ENCODE peak calls at places on chromosome 11, in ten cellular contexts. C, L, J, Z, Q, N, F, K, D and U are unnamed samples.
A peak's percentile ranks its signal among the peaks of the same experiment; 100 is the strongest.

GRCh38 chr11:128779036-128779435 is 85.2 kb downstream of the FLI1 start:
- DNase-seq in D (no peak), C (no peak), F (no peak), L (no peak), Z (peak; percentile 76), Q (no peak), N (no peak), K (no peak), J (peak; percentile 22), U (no peak)

GRCh38 chr11:57324154-57324885 is 432 bp downstream of the TNKS1BP1 start:
- DNase-seq in Q (no peak), K (peak; percentile 49), J (peak; percentile 56), F (peak; percentile 88), N (no peak), L (no peak), C (peak; percentile 94), D (peak; percentile 60), Z (no peak), U (peak; percentile 74)

GRCh38 chr11:39668640-39669039 is 1790.8 kb downstream of the LRRC4C start:
- DNase-seq in L (no peak), D (no peak), F (no peak), N (no peak), K (no peak), J (peak; percentile 82), Q (no peak), C (no peak), Z (no peak), U (no peak)

GRCh38 chr11:34238966-34239365 is 118.8 kb downstream of the ABTB2 start:
- DNase-seq in F (no peak), J (no peak), C (no peak), Z (no peak), L (no peak), N (no peak), K (no peak), Q (no peak), D (no peak), U (no peak)

GRCh38 chr11:57260937-57261783 is 24.1 kb upstream of the APLNR start:
- DNase-seq in Q (no peak), K (no peak), Z (no peak), D (no peak), F (no peak), N (no peak), L (no peak), C (no peak), J (no peak), U (no peak)

GRCh38 chr11:71144010-71144409 is 108.4 kb downstream of the SHANK2 start:
- DNase-seq in D (no peak), Z (no peak), F (no peak), C (no peak), K (no peak), Q (no peak), L (no peak), J (no peak), N (no peak), U (no peak)

GRCh38 chr11:45092901-45093760 is 53.3 kb upstream of the PRDM11 start:
- DNase-seq in K (no peak), Z (peak; percentile 14), Q (no peak), D (no peak), L (no peak), F (no peak), N (no peak), C (no peak), J (peak; percentile 51), U (no peak)

GRCh38 chr11:26964335-26964734 is 29.6 kb upstream of the FIBIN start:
- DNase-seq in Z (no peak), F (no peak), K (no peak), N (no peak), C (no peak), J (no peak), D (no peak), Q (no peak), L (no peak), U (no peak)

GRCh38 chr11:1750840-1751520 is 585 bp upstream of the IFITM10 start:
- DNase-seq in C (peak; percentile 44), J (no peak), N (no peak), Q (no peak), K (peak; percentile 8), L (no peak), Z (no peak), F (no peak), D (no peak), U (no peak)

GRCh38 chr11:111870522-111870886 is 877 bp downstream of the ALG9 start:
- DNase-seq in D (no peak), N (no peak), Q (no peak), L (no peak), K (no peak), J (no peak), Z (no peak), F (no peak), C (no peak), U (no peak)

GRCh38 chr11:8905528-8906165 is 5.3 kb upstream of the AKIP1 start:
- DNase-seq in C (no peak), F (no peak), N (no peak), Q (no peak), K (no peak), Z (peak; percentile 67), J (peak; percentile 81), L (no peak), D (no peak), U (no peak)

GRCh38 chr11:95715777-95716241 is 73.8 kb downstream of the FAM76B start:
- DNase-seq in L (no peak), F (no peak), Z (no peak), K (no peak), J (peak; percentile 66), N (no peak), D (no peak), Q (peak; percentile 19), C (no peak), U (no peak)

GRCh38 chr11:19080579-19080993 is 20.1 kb upstream of the MRGPRX2 start:
- DNase-seq in F (no peak), N (no peak), Z (peak; percentile 32), L (no peak), C (no peak), J (peak; percentile 92), Q (peak; percentile 38), K (no peak), D (no peak), U (no peak)

GRCh38 chr11:41403462-41403861 is 56.0 kb downstream of the LRRC4C start:
- DNase-seq in N (no peak), J (no peak), Q (no peak), Z (no peak), F (no peak), L (no peak), K (no peak), C (no peak), D (no peak), U (no peak)

GRCh38 chr11:57214087-57214395 is 23.0 kb downstream of the APLNR start:
- DNase-seq in Z (no peak), F (peak; percentile 39), K (no peak), L (no peak), J (peak; percentile 4), N (no peak), Q (no peak), D (no peak), C (no peak), U (no peak)

GRCh38 chr11:123473941-123474668 is 44.0 kb downstream of the GRAMD1B start:
- DNase-seq in C (no peak), Q (no peak), F (no peak), D (no peak), Z (peak; percentile 91), L (no peak), N (no peak), J (peak; percentile 93), K (no peak), U (no peak)

GRCh38 chr11:123477205-123477907 is 47.3 kb downstream of the GRAMD1B start:
- DNase-seq in C (no peak), N (no peak), D (no peak), F (no peak), L (no peak), K (no peak), J (no peak), Q (no peak), Z (no peak), U (no peak)

GRCh38 chr11:123474994-123475393 is 44.9 kb downstream of the GRAMD1B start:
- DNase-seq in D (no peak), L (peak; percentile 28), F (no peak), C (no peak), Z (peak; percentile 59), N (no peak), Q (no peak), J (peak; percentile 52), K (no peak), U (no peak)

GRCh38 chr11:123478352-123478986 is 48.4 kb downstream of the GRAMD1B start:
- DNase-seq in Q (peak; percentile 30), C (peak; percentile 76), Z (no peak), K (peak; percentile 42), D (peak; percentile 45), F (peak; percentile 83), L (no peak), J (peak; percentile 83), N (no peak), U (peak; percentile 38)

DNA sequence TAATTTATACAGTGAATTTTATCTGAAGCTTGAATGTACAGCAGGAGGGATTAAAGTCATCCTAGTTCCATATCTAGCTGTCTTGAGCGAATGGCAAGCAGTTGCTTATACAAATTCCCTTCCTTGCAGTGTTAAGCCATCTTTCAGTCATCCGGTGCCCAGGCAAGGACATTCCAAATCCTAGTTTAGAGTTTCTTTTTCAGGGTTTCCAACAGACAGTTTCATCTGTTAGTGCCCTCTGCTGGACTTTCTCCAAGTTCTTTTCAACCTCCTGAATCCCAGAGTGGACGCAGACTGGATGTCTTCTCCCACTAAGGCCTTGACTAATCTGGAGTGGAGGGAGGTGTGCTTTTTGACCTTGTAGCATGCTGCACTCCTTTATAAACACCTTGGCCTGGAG is 45.4 kb downstream of the GRAMD1B start:
- DNase-seq in N (no peak), D (no peak), F (peak; percentile 69), J (peak; percentile 66), K (no peak), L (no peak), C (peak; percentile 26), Z (no peak), Q (no peak), U (peak; percentile 10)
- TF ChIP-seq CTCF in N (no peak), D (no peak), F (peak; percentile 65), J (peak; percentile 31), K (no peak), L (no peak), C (peak; percentile 63), Z (peak; percentile 40), Q (no peak), U (peak; percentile 49)

GRCh38 chr11:17719940-17720795 is 797 bp downstream of the MYOD1 start:
- DNase-seq in C (peak; percentile 83), K (no peak), N (no peak), L (no peak), Q (no peak), J (no peak), Z (no peak), D (no peak), F (peak; percentile 89), U (peak; percentile 46)
- TF ChIP-seq CTCF in C (peak; percentile 27), K (no peak), N (no peak), L (no peak), Q (no peak), J (peak; percentile 19), Z (no peak), D (no peak), F (peak; percentile 56), U (peak; percentile 47)

GRCh38 chr11:120835601-120836228 is 188.2 kb upstream of the TBCEL start:
- DNase-seq in N (no peak), F (no peak), K (no peak), Q (no peak), C (no peak), D (no peak), L (no peak), J (no peak), Z (no peak), U (no peak)
- TF ChIP-seq CTCF in N (no peak), F (no peak), K (no peak), Q (no peak), C (no peak), D (no peak), L (no peak), J (no peak), Z (no peak), U (no peak)

GRCh38 chr11:58576792-58577440 is 1.3 kb upstream of the LPXN start:
- DNase-seq in N (no peak), D (no peak), F (no peak), L (no peak), K (no peak), Q (no peak), J (peak; percentile 61), C (peak; percentile 5), Z (no peak), U (no peak)
- TF ChIP-seq CTCF in N (peak; percentile 37), D (no peak), F (peak; percentile 37), L (peak; percentile 33), K (peak; percentile 54), Q (peak; percentile 50), J (peak; percentile 56), C (peak; percentile 65), Z (peak; percentile 48), U (peak; percentile 57)